ENCODE peak calls at places on chromosomes 3 and 15, in six cellular contexts. X is GM12865, Y is mucosa of descending colon, G is nephron progenitor cell, W is lower leg skin, C is right lobe of liver. F is an unnamed sample.

GRCh38 chr3:82080261-82080660 is 318.8 kb upstream of the GBE1 start:
- DNase-seq in X (peak), Y (no peak), G (no peak), W (no peak), C (no peak), F (no peak)

GRCh38 chr15:31440754-31441298 is 114.2 kb downstream of the KLF13 start:
- DNase-seq in X (peak), Y (peak), G (peak), W (no peak), C (peak), F (peak)

GRCh38 chr15:64443747-64444621 is 16.4 kb upstream of the ZNF609 start:
- DNase-seq in X (peak), Y (no peak), G (no peak), W (no peak), C (no peak), F (no peak)

GRCh38 chr3:98755601-98756000 is 7.5 kb upstream of the ST3GAL6 start:
- DNase-seq in X (no peak), Y (no peak), G (no peak), W (no peak), C (no peak), F (no peak)

GRCh38 chr15:55802600-55803376 is 59.8 kb upstream of the PRTG start:
- DNase-seq in X (no peak), Y (no peak), G (no peak), W (no peak), C (no peak), F (no peak)

GRCh38 chr15:76139368-76140068 is 79.7 kb downstream of the TMEM266 start:
- DNase-seq in X (peak), Y (peak), G (peak), W (peak), C (peak), F (peak)

GRCh38 chr15:69080203-69080957 is 65.9 kb downstream of the NOX5 start:
- DNase-seq in X (no peak), Y (no peak), G (no peak), W (no peak), C (no peak), F (peak)

GRCh38 chr3:126329927-126330725 is 27.1 kb downstream of the KLF15 start:
- DNase-seq in X (no peak), Y (no peak), G (no peak), W (no peak), C (peak), F (no peak)

GRCh38 chr3:27907148-27907547 is 185.0 kb upstream of the EOMES start:
- DNase-seq in X (no peak), Y (no peak), G (no peak), W (no peak), C (no peak), F (no peak)

GRCh38 chr3:157261000-157261399 is 101.1 kb upstream of the CCNL1 start:
- DNase-seq in X (no peak), Y (no peak), G (no peak), W (no peak), C (no peak), F (no peak)

GRCh38 chr3:139087621-139088020 is 42.9 kb upstream of the PRR23C start:
- DNase-seq in X (no peak), Y (no peak), G (no peak), W (no peak), C (no peak), F (no peak)

GRCh38 chr3:132210476-132211346 is 106.5 kb upstream of the ACP3 start:
- DNase-seq in X (peak), Y (peak), G (peak), W (no peak), C (no peak), F (peak)

GRCh38 chr15:100959066-100960050 is 40.2 kb downstream of the LRRK1 start:
- DNase-seq in X (no peak), Y (no peak), G (no peak), W (no peak), C (no peak), F (no peak)

GRCh38 chr3:175670572-175670971 is 811.4 kb downstream of the NAALADL2 start:
- DNase-seq in X (no peak), Y (no peak), G (no peak), W (no peak), C (no peak), F (no peak)

GRCh38 chr15:51267714-51268105 is 70.7 kb downstream of the CYP19A1 start:
- DNase-seq in X (no peak), Y (peak), G (peak), W (no peak), C (no peak), F (peak)

GRCh38 chr15:80489030-80489594 is 84.9 kb downstream of the ARNT2 start:
- DNase-seq in X (no peak), Y (no peak), G (no peak), W (no peak), C (no peak), F (no peak)

GRCh38 chr15:49990835-49991540 is 128.0 kb downstream of the ATP8B4 start:
- DNase-seq in X (no peak), Y (no peak), G (no peak), W (no peak), C (no peak), F (no peak)

GRCh38 chr15:70195808-70196304 is 98.1 kb upstream of the TLE3 start:
- DNase-seq in X (no peak), Y (peak), G (peak), W (peak), C (peak), F (no peak)

GRCh38 chr15:59751552-59752413 is 62.7 kb upstream of the BNIP2 start:
- DNase-seq in X (peak), Y (no peak), G (no peak), W (no peak), C (no peak), F (no peak)

GRCh38 chr15:100713163-100713867 is 110.9 kb downstream of the ASB7 start:
- DNase-seq in X (no peak), Y (no peak), G (no peak), W (peak), C (no peak), F (no peak)

GRCh38 chr3:120177907-120178306 is 83.7 kb upstream of the GSK3B start:
- DNase-seq in X (peak), Y (no peak), G (no peak), W (no peak), C (no peak), F (no peak)

GRCh38 chr3:16474920-16475319 is 38.6 kb downstream of the RFTN1 start:
- DNase-seq in X (no peak), Y (no peak), G (no peak), W (no peak), C (no peak), F (no peak)

GRCh38 chr15:40293905-40294895 is 11.3 kb upstream of the ANKRD63 start:
- DNase-seq in X (no peak), Y (peak), G (no peak), W (no peak), C (no peak), F (no peak)

GRCh38 chr15:40338921-40339620 is 1.7 kb downstream of the CCDC9B start:
- DNase-seq in X (no peak), Y (peak), G (no peak), W (no peak), C (no peak), F (no peak)

GRCh38 chr3:63948995-63949394 is 36.8 kb upstream of the SCAANT1 start:
- DNase-seq in X (no peak), Y (no peak), G (no peak), W (no peak), C (no peak), F (no peak)

GRCh38 chr3:129409541-129409940 is 18.9 kb downstream of the EFCAB12 start:
- DNase-seq in X (no peak), Y (no peak), G (no peak), W (no peak), C (no peak), F (no peak)

GRCh38 chr15:58441376-58442070 is 9.7 kb downstream of the LIPC start:
- DNase-seq in X (no peak), Y (no peak), G (no peak), W (no peak), C (peak), F (no peak)

GRCh38 chr15:78691167-78691872 is 50.3 kb upstream of the CHRNB4 start:
- DNase-seq in X (no peak), Y (no peak), G (no peak), W (no peak), C (peak), F (no peak)

GRCh38 chr3:45841380-45841700 is 579 bp downstream of the LZTFL1 start:
- DNase-seq in X (peak), Y (no peak), G (peak), W (no peak), C (no peak), F (peak)

GRCh38 chr3:126777366-126777765 is 73.3 kb downstream of the CHCHD6 start:
- DNase-seq in X (no peak), Y (no peak), G (no peak), W (no peak), C (no peak), F (no peak)

GRCh38 chr3:45890405-45890804 is 4.1 kb downstream of the CCR9 start:
- DNase-seq in X (no peak), Y (peak), G (no peak), W (no peak), C (no peak), F (no peak)

GRCh38 chr3:130707914-130708601 is 38.6 kb downstream of the PIK3R4 start:
- DNase-seq in X (no peak), Y (no peak), G (no peak), W (no peak), C (no peak), F (no peak)

GRCh38 chr3:178297732-178298131 is 238.5 kb upstream of the KCNMB2 start:
- DNase-seq in X (no peak), Y (no peak), G (no peak), W (no peak), C (no peak), F (no peak)

GRCh38 chr3:14837864-14838263 is 19.1 kb downstream of the FGD5 start:
- DNase-seq in X (no peak), Y (no peak), G (no peak), W (no peak), C (no peak), F (no peak)

GRCh38 chr3:16472593-16472992 is 40.9 kb downstream of the RFTN1 start:
- DNase-seq in X (no peak), Y (no peak), G (no peak), W (no peak), C (no peak), F (no peak)

GRCh38 chr15:50523736-50524318 is 22.6 kb downstream of the USP50 start:
- DNase-seq in X (no peak), Y (no peak), G (no peak), W (no peak), C (no peak), F (no peak)

GRCh38 chr3:6526861-6527260 is 334.1 kb upstream of the GRM7 start:
- DNase-seq in X (peak), Y (no peak), G (no peak), W (no peak), C (no peak), F (no peak)

GRCh38 chr3:134317106-134317947 is 56.9 kb downstream of the AMOTL2 start:
- DNase-seq in X (no peak), Y (no peak), G (no peak), W (peak), C (no peak), F (no peak)

GRCh38 chr3:120370463-120370862 is 21.3 kb upstream of the LRRC58 start:
- DNase-seq in X (no peak), Y (no peak), G (no peak), W (no peak), C (no peak), F (no peak)

GRCh38 chr3:160885791-160886286 is 129.8 kb downstream of the PPM1L start:
- DNase-seq in X (peak), Y (peak), G (peak), W (peak), C (no peak), F (no peak)

DNA sequence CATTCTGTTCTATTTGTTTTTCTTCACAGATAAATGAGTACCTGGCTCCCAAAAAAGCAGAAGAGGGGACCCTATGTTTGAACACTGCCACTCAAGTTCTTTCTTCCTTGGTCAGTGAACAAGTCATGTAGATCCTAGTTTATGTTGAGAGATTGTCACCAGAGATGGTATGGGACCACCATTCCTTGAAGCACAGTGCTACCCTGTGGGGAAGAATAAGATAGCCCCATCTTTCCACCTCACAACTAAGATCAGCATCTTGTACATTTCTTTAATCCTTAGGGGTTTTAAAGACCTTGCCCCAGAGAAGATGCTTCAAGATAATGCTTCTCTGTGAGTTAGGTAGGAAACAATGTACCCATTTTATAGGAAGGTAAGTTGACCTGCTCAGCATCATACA is 233.5 kb upstream of the WNT5A start:
- DNase-seq in X (peak), Y (no peak), G (no peak), W (no peak), C (no peak), F (no peak)
- TF ChIP-seq CTCF in X (peak), Y (no peak), G (peak), W (no peak), C (peak), F (no peak)

DNA sequence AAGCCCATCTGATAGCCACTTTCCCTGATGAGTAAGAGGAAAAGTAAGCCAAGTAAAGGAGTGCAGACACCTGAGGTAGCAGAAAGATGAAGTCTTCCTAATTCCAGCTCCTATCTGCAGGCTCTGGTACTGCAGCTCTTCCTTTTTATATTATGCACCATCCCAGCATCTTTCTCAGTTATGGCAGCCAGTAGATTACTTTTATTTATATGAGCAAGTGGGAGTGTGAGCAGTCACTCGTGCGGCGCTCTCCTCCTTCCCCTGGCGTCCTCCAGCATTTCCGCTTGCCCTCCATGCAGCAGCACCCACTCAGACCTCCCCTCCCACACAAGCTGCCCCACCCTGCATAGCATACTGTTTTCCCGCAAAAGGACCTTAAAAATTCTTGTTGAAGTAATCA is 465.9 kb upstream of the DPPA4 start:
- DNase-seq in X (no peak), Y (no peak), G (no peak), W (no peak), C (no peak), F (no peak)
- TF ChIP-seq CTCF in X (peak), Y (no peak), G (peak), W (no peak), C (peak), F (peak)

GRCh38 chr3:182485306-182485705 is 308.0 kb upstream of the ATP11B start:
- DNase-seq in X (no peak), Y (no peak), G (no peak), W (peak), C (no peak), F (no peak)
- TF ChIP-seq CTCF in X (no peak), Y (no peak), G (no peak), W (no peak), C (no peak), F (no peak)

GRCh38 chr3:102896851-102897621 is 462.2 kb downstream of the ZPLD1 start:
- DNase-seq in X (no peak), Y (no peak), G (no peak), W (no peak), C (no peak), F (no peak)
- TF ChIP-seq CTCF in X (no peak), Y (no peak), G (no peak), W (no peak), C (no peak), F (no peak)

GRCh38 chr15:88610756-88611231 is 10.3 kb upstream of the AEN start:
- DNase-seq in X (no peak), Y (no peak), G (no peak), W (no peak), C (no peak), F (peak)
- TF ChIP-seq CTCF in X (no peak), Y (no peak), G (no peak), W (no peak), C (no peak), F (peak)

GRCh38 chr3:187136347-187136746 is 2.9 kb downstream of the RPL39L start:
- DNase-seq in X (no peak), Y (no peak), G (no peak), W (no peak), C (no peak), F (no peak)

GRCh38 chr3:187136936-187137335 is 2.4 kb downstream of the RPL39L start:
- DNase-seq in X (no peak), Y (no peak), G (no peak), W (no peak), C (no peak), F (no peak)

GRCh38 chr3:187139895-187140253 is 578 bp upstream of the RPL39L start:
- DNase-seq in X (no peak), Y (no peak), G (no peak), W (no peak), C (no peak), F (no peak)

DNA sequence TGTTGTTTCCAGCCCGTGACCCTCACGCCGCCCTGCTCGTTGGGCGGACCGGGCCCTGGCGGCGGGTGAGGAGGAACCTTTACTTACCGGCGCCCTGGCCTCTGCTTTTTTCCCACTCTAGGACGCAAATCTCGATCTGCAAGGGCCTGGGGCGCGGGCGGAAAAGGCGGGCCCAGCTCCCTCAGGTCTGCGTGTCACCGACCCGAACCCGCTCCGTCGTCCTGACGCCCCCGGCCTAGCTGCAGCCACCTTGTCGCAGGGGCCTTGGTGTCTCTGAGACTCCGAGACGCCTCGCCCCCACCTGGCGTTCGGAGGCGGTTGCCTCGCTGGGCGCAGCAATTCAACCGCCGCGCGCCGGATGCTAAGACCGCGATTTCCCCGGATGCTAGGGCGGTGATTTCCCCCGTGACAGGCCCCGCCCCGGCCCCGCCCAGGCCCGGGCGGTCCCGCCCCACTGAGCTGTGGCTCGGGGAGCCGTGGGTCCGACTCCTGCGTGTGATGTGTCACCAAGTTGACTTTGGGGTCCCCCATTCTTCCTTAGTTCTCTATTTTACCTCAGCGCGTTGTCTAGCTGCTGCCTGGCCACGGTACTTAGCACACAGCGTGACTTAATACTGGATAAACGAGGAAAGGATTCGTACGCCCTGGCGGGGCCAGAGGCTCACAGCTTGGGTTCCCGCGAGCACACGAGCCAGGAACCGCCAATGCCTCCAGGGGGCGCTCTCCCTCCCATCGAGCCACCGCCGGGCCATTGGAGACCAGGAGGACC is at the start of gene RPL39L:
- DNase-seq in X (peak), Y (peak), G (peak), W (peak), C (peak), F (peak)
- TF ChIP-seq CTCF in X (peak), Y (peak), G (peak), W (no peak), C (peak), F (peak)

GRCh38 chr3:125052671-125053303 is 3.0 kb downstream of the HEG1 start:
- DNase-seq in X (no peak), Y (no peak), G (no peak), W (no peak), C (no peak), F (no peak)

GRCh38 chr3:125055913-125056705 is at the start of gene HEG1:
- DNase-seq in X (peak), Y (peak), G (peak), W (peak), C (peak), F (peak)

GRCh38 chr3:125055165-125055912 is 458 bp downstream of the HEG1 start:
- DNase-seq in X (no peak), Y (peak), G (peak), W (no peak), C (no peak), F (no peak)

GRCh38 chr3:125053304-125053699 is 2.5 kb downstream of the HEG1 start:
- DNase-seq in X (no peak), Y (no peak), G (no peak), W (no peak), C (no peak), F (no peak)

DNA sequence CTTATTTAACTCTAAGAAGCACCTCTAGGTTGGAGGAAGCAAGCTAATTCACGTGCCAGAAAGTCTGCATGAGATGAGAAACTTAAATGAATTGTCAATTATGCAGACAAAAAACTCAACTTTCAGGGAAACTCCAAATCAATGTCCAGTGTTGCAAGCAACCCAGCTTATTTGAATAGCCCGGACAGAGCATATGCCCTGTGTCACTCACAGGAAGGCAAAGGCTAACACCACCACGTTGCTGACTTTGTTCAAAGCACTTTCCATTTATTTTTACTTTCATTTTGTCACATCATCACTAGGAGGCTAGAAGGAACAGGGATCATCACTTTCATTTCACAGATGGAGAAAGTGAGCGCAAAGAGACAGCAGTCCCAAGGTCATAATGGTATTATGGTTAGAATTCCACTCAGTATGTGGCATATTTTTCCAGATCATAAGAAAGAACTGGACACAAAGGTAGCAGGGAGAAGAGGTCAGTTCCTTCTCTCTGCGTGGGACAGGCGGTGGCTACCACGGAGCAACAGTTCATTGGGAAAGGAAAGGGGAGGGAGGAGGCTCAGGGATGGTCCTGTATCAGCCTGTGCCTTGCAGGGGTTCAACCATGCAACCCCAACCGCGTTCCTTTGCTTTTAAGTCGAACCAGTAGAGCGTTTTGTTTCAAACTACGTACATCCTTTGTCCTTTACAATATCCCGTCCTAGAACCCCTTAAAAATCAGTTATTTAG is 1.2 kb downstream of the HEG1 start:
- DNase-seq in X (peak), Y (no peak), G (no peak), W (no peak), C (peak), F (no peak)
- TF ChIP-seq CTCF in X (peak), Y (no peak), G (no peak), W (no peak), C (no peak), F (no peak)

DNA sequence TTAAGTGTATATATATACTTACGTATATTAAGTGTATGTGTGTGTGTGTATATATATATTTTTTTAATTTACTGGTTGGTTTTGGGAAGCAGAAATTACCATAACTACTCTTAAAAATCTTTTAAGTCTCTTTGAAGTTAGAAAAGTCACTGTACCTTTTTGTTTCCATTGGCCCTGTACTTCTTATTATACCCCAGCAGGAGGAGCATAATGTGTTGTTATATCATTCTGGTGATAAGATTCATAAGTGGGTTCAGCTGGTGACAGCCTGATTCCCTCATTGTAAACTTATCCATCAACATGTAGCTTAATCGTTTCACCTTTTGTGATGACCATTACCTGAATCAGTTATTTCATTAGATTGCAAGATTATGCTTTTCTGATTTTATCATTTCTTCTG is 30.8 kb downstream of the MLH1 start:
- DNase-seq in X (no peak), Y (no peak), G (no peak), W (no peak), C (no peak), F (no peak)
- TF ChIP-seq CTCF in X (peak), Y (no peak), G (no peak), W (no peak), C (peak), F (peak)

F was measured in endothelial cell.